ENCODE peak calls at places on chromosomes 5 and 9, in four cellular contexts. Q is hepatocyte, I is K562, R is left ventricle myocardium inferior. U is an unnamed sample.

GRCh38 chr5:73120222-73121108 is at the start of gene TMEM171:
- DNase-seq in I (no peak), Q (peak), R (no peak), U (no peak)

GRCh38 chr5:135027699-135028615 is 6.1 kb downstream of the PITX1 start:
- DNase-seq in R (no peak), I (no peak), Q (no peak), U (no peak)

GRCh38 chr9:35026671-35027070 is 37.1 kb downstream of the DNAJB5 start:
- DNase-seq in R (no peak), I (no peak), Q (no peak), U (no peak)

GRCh38 chr9:126564716-126565115 is 49.0 kb upstream of the LMX1B start:
- DNase-seq in R (no peak), I (no peak), Q (no peak), U (no peak)

GRCh38 chr5:24347206-24347605 is 297.6 kb downstream of the CDH10 start:
- DNase-seq in Q (no peak), I (no peak), R (no peak), U (no peak)

GRCh38 chr9:81787747-81788632 is 98.6 kb upstream of the TLE1 start:
- DNase-seq in I (no peak), Q (peak), R (no peak), U (no peak)

GRCh38 chr9:38061326-38061947 is 7.6 kb downstream of the SHB start:
- DNase-seq in I (no peak), Q (no peak), R (no peak), U (no peak)

GRCh38 chr5:78597068-78597857 is 51.3 kb downstream of the LHFPL2 start:
- DNase-seq in I (no peak), Q (no peak), R (no peak), U (no peak)

GRCh38 chr5:36177715-36178556 is 26.0 kb downstream of the SKP2 start:
- DNase-seq in R (no peak), Q (peak), I (no peak), U (no peak)

GRCh38 chr9:35481347-35481975 is 8.4 kb upstream of the RUSC2 start:
- DNase-seq in Q (peak), R (no peak), I (peak), U (peak)

GRCh38 chr9:20358201-20358600 is 264.1 kb downstream of the MLLT3 start:
- DNase-seq in Q (peak), R (no peak), I (no peak), U (no peak)

GRCh38 chr9:16410601-16411285 is 459.7 kb downstream of the BNC2 start:
- DNase-seq in R (no peak), I (no peak), Q (no peak), U (no peak)

GRCh38 chr5:81626524-81626923 is 124.4 kb downstream of the SSBP2 start:
- DNase-seq in R (no peak), I (no peak), Q (peak), U (no peak)

GRCh38 chr9:37617837-37618236 is 25.4 kb upstream of the TOMM5 start:
- DNase-seq in Q (peak), R (no peak), I (no peak), U (no peak)

GRCh38 chr5:111511174-111512025 is 935 bp downstream of the STARD4 start:
- DNase-seq in I (no peak), Q (peak), R (no peak), U (no peak)

GRCh38 chr5:158741296-158741695 is 358.4 kb downstream of the EBF1 start:
- DNase-seq in Q (no peak), I (no peak), R (no peak), U (no peak)

GRCh38 chr5:179373961-179374505 is 28.8 kb upstream of the ADAMTS2 start:
- DNase-seq in I (no peak), Q (no peak), R (no peak), U (peak)

GRCh38 chr9:26954050-26954508 is 2.1 kb upstream of the IFT74 start:
- DNase-seq in R (no peak), Q (no peak), I (no peak), U (no peak)

GRCh38 chr5:79224275-79224984 is 11.5 kb upstream of the JMY start:
- DNase-seq in R (no peak), I (no peak), Q (no peak), U (no peak)

GRCh38 chr5:2989517-2989916 is 238.0 kb upstream of the IRX2 start:
- DNase-seq in Q (no peak), I (no peak), R (no peak), U (no peak)

GRCh38 chr5:892390-893136 is at the start of the genes BRD9 and TRIP13:
- DNase-seq in Q (peak), I (peak), R (peak), U (peak)

GRCh38 chr9:134474058-134474370 is 147.8 kb downstream of the RXRA start:
- DNase-seq in R (peak), Q (no peak), I (no peak), U (no peak)

GRCh38 chr5:164233796-164234195 is 728.4 kb downstream of the MAT2B start:
- DNase-seq in R (no peak), I (no peak), Q (no peak), U (no peak)

GRCh38 chr5:148921350-148921749 is 94.9 kb downstream of the ADRB2 start:
- DNase-seq in Q (no peak), I (no peak), R (no peak), U (no peak)

GRCh38 chr5:38996123-38996522 is 78.1 kb downstream of the RICTOR start:
- DNase-seq in Q (no peak), R (no peak), I (no peak), U (no peak)

GRCh38 chr9:123049589-123050222 is 16.2 kb downstream of the GPR21 start:
- DNase-seq in R (no peak), Q (peak), I (no peak), U (no peak)

GRCh38 chr9:111691686-111692329 is 30.4 kb downstream of the GNG10 start:
- DNase-seq in R (no peak), Q (peak), I (no peak), U (no peak)

GRCh38 chr9:16138561-16138960 is 585.7 kb downstream of the CCDC171 start:
- DNase-seq in Q (no peak), R (no peak), I (no peak), U (no peak)

GRCh38 chr5:112917453-112918005 is 4.5 kb downstream of the REEP5 start:
- DNase-seq in Q (no peak), I (peak), R (no peak), U (no peak)

GRCh38 chr5:13245982-13246601 is 698.4 kb downstream of the DNAH5 start:
- DNase-seq in I (no peak), Q (no peak), R (no peak), U (no peak)

GRCh38 chr9:98168952-98169488 is 23.4 kb downstream of the CORO2A start:
- DNase-seq in I (peak), R (peak), Q (peak), U (no peak)

GRCh38 chr9:95854386-95855015 is 21.0 kb upstream of the ERCC6L2 start:
- DNase-seq in R (no peak), Q (no peak), I (no peak), U (no peak)

GRCh38 chr5:12570688-12571087 is 666.4 kb upstream of the CTNND2 start:
- DNase-seq in I (no peak), Q (no peak), R (no peak), U (no peak)

GRCh38 chr5:131262953-131263541 is 806 bp upstream of the CDC42SE2 start:
- DNase-seq in Q (no peak), I (no peak), R (no peak), U (no peak)

GRCh38 chr5:131264453-131265200 is 774 bp downstream of the CDC42SE2 start:
- DNase-seq in R (peak), I (peak), Q (peak), U (no peak)

GRCh38 chr5:131263648-131264452 is at the start of gene CDC42SE2:
- DNase-seq in Q (peak), R (peak), I (peak), U (peak)

GRCh38 chr5:131268758-131269370 is 5.0 kb downstream of the CDC42SE2 start:
- DNase-seq in R (no peak), I (no peak), Q (no peak), U (no peak)

GRCh38 chr5:131265318-131265803 is 1.5 kb downstream of the CDC42SE2 start:
- DNase-seq in R (no peak), I (peak), Q (peak), U (no peak)
- TF ChIP-seq CTCF in R (peak), I (peak), Q (peak), U (peak)

DNA sequence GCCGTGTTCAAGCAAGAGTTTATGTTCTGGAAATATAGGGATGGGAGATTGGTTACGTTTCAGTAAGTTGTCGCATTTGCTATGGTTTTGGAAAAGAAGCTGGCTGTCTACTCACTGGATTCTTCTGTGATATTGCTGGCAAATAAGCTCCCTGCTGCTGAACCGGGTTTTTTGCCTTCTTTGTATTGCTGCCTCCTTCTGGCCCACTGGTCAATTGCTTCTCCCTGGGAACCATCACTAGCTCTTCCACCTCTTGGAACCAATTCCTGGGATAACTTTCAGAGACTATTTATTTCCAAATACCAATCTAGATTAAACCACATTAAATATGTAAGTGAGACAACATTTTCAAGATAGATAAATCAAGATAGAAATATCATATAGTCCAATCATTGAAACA is 43.0 kb downstream of the NUDT12 start:
- DNase-seq in Q (peak), R (no peak), I (no peak), U (no peak)
- TF ChIP-seq CTCF in Q (peak), R (no peak), I (peak), U (no peak)

GRCh38 chr5:10946050-10946449 is 185.0 kb upstream of the DAP start:
- DNase-seq in I (no peak), R (no peak), Q (no peak), U (no peak)
- TF ChIP-seq CTCF in I (no peak), R (no peak), Q (no peak), U (no peak)

DNA sequence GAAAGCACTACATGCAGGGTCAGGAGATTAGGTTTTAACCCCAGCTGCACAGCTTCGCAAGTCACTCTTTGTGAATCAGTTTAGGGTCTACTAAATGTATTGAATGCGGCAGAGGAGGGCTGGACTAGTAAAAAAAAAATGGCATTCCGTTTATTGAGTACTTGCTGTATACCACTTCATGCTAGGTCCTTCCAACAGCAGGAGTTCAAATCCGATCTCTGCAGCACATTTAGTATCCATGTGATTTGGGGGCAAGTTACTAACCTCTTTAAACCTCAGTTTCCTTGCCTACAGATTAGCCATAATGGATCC is 204.4 kb downstream of the SNCAIP start:
- DNase-seq in R (no peak), Q (no peak), I (no peak), U (no peak)
- TF ChIP-seq CTCF in R (no peak), Q (no peak), I (no peak), U (no peak)

GRCh38 chr5:18119156-18119785 is 485.0 kb downstream of the TAF11L14 start:
- DNase-seq in Q (no peak), I (no peak), R (no peak), U (no peak)
- TF ChIP-seq CTCF in Q (no peak), I (no peak), R (no peak), U (no peak)

U was measured in CD14-positive monocyte.